ENCODE peak calls at places on chromosomes 6 and 20, in five cellular contexts. N is HepG2, M is WTC11, D is A549, Z is K562. J is an unnamed sample.

GRCh38 chr6:34242252-34243130 is 5.8 kb downstream of the HMGA1 start:
- DNase-seq in N (no peak), M (no peak), D (no peak), Z (peak), J (no peak)

GRCh38 chr20:62799873-62800272 is 3.6 kb downstream of the MRGBP start:
- DNase-seq in N (no peak), M (no peak), D (no peak), Z (no peak), J (no peak)

GRCh38 chr6:27651371-27651732 is 178.4 kb upstream of the ZNF184 start:
- DNase-seq in N (no peak), M (no peak), D (peak), Z (peak), J (no peak)

GRCh38 chr6:154156135-154156948 is 117.3 kb downstream of the OPRM1 start:
- DNase-seq in N (peak), M (peak), D (peak), Z (peak), J (no peak)

GRCh38 chr20:52060794-52061714 is 130.5 kb downstream of the ZFP64 start:
- DNase-seq in N (peak), M (peak), D (peak), Z (no peak), J (no peak)

GRCh38 chr6:3939964-3940363 is 90.8 kb downstream of the FAM50B start:
- DNase-seq in N (no peak), M (no peak), D (no peak), Z (no peak), J (no peak)

GRCh38 chr6:116982401-116982800 is 105.4 kb downstream of the RFX6 start:
- DNase-seq in N (no peak), M (no peak), D (no peak), Z (no peak), J (no peak)

GRCh38 chr6:7075341-7075740 is 32.4 kb upstream of the RREB1 start:
- DNase-seq in N (no peak), M (no peak), D (no peak), Z (no peak), J (no peak)

GRCh38 chr20:35991142-35991771 is 22.9 kb downstream of the CNBD2 start:
- DNase-seq in N (peak), M (peak), D (peak), Z (peak), J (no peak)

GRCh38 chr6:38755207-38755606 is 40.1 kb downstream of the DNAH8 start:
- DNase-seq in N (no peak), M (no peak), D (no peak), Z (no peak), J (no peak)

GRCh38 chr6:130843575-130844320 is 16.5 kb downstream of the SMLR1 start:
- DNase-seq in N (peak), M (no peak), D (peak), Z (no peak), J (peak)

GRCh38 chr6:114690625-114691024 is 347.8 kb upstream of the HS3ST5 start:
- DNase-seq in N (peak), M (peak), D (no peak), Z (no peak), J (no peak)

GRCh38 chr6:134342972-134343371 is 25.1 kb upstream of the SGK1 start:
- DNase-seq in N (no peak), M (no peak), D (no peak), Z (no peak), J (no peak)

GRCh38 chr6:82205793-82206425 is 41.6 kb downstream of the IBTK start:
- DNase-seq in N (peak), M (no peak), D (no peak), Z (peak), J (no peak)

GRCh38 chr6:56911847-56912246 is 43.1 kb upstream of the BEND6 start:
- DNase-seq in N (no peak), M (no peak), D (no peak), Z (no peak), J (no peak)

GRCh38 chr6:117668736-117669135 is 6.5 kb upstream of the NUS1 start:
- DNase-seq in N (no peak), M (no peak), D (no peak), Z (no peak), J (no peak)

GRCh38 chr6:155328539-155329459 is 14.5 kb upstream of the TFB1M start:
- DNase-seq in N (peak), M (no peak), D (no peak), Z (no peak), J (no peak)

GRCh38 chr6:98824163-98824906 is 10.0 kb upstream of the POU3F2 start:
- DNase-seq in N (no peak), M (peak), D (no peak), Z (no peak), J (no peak)

GRCh38 chr20:35001596-35002362 is 46.1 kb downstream of the MYH7B start:
- DNase-seq in N (no peak), M (peak), D (no peak), Z (no peak), J (no peak)

GRCh38 chr6:158584236-158584651 is 24.4 kb downstream of the TMEM181 start:
- DNase-seq in N (no peak), M (no peak), D (no peak), Z (no peak), J (no peak)

GRCh38 chr6:145266432-145267075 is 468.8 kb downstream of the EPM2A start:
- DNase-seq in N (peak), M (no peak), D (no peak), Z (no peak), J (no peak)

GRCh38 chr6:14759976-14760672 is 485.7 kb upstream of the JARID2 start:
- DNase-seq in N (no peak), M (no peak), D (no peak), Z (no peak), J (no peak)

GRCh38 chr6:34027445-34027936 is 118.4 kb downstream of the GRM4 start:
- DNase-seq in N (peak), M (peak), D (peak), Z (peak), J (no peak)

GRCh38 chr20:35146299-35146921 is 726 bp downstream of the EDEM2 start:
- DNase-seq in N (peak), M (peak), D (no peak), Z (peak), J (no peak)

GRCh38 chr6:25835442-25836283 is 3.8 kb upstream of the SLC17A1 start:
- DNase-seq in N (peak), M (no peak), D (no peak), Z (no peak), J (no peak)

GRCh38 chr20:56957737-56958553 is 308.5 kb downstream of the BMP7 start:
- DNase-seq in N (no peak), M (peak), D (no peak), Z (no peak), J (no peak)

GRCh38 chr6:113719056-113719455 is 138.1 kb upstream of the MARCKS start:
- DNase-seq in N (no peak), M (no peak), D (peak), Z (no peak), J (no peak)

GRCh38 chr20:10167025-10167424 is 51.6 kb upstream of the SNAP25 start:
- DNase-seq in N (no peak), M (no peak), D (no peak), Z (no peak), J (no peak)

GRCh38 chr20:46563848-46564197 is 13.4 kb upstream of the OCSTAMP start:
- DNase-seq in N (no peak), M (no peak), D (no peak), Z (no peak), J (no peak)

GRCh38 chr6:156662025-156662445 is 115.1 kb upstream of the ARID1B start:
- DNase-seq in N (peak), M (peak), D (peak), Z (peak), J (no peak)

GRCh38 chr20:39072653-39073052 is 110.5 kb downstream of the DHX35 start:
- DNase-seq in N (no peak), M (no peak), D (no peak), Z (no peak), J (no peak)

GRCh38 chr20:32763202-32763999 is 1.2 kb downstream of the DNMT3B start:
- DNase-seq in N (no peak), M (peak), D (no peak), Z (peak), J (no peak)

GRCh38 chr20:2873747-2874041 is 413 bp downstream of the PTPRA start:
- DNase-seq in N (peak), M (peak), D (no peak), Z (peak), J (no peak)

GRCh38 chr6:108115598-108116058 is 41.1 kb upstream of the OSTM1 start:
- DNase-seq in N (peak), M (peak), D (peak), Z (peak), J (no peak)

GRCh38 chr6:108113557-108114519 is 39.3 kb upstream of the OSTM1 start:
- DNase-seq in N (peak), M (peak), D (peak), Z (peak), J (no peak)

GRCh38 chr6:108116781-108117426 is 42.4 kb upstream of the OSTM1 start:
- DNase-seq in N (no peak), M (no peak), D (no peak), Z (no peak), J (no peak)

GRCh38 chr6:108116424-108116780 is 41.9 kb upstream of the OSTM1 start:
- DNase-seq in N (no peak), M (no peak), D (no peak), Z (no peak), J (no peak)

DNA sequence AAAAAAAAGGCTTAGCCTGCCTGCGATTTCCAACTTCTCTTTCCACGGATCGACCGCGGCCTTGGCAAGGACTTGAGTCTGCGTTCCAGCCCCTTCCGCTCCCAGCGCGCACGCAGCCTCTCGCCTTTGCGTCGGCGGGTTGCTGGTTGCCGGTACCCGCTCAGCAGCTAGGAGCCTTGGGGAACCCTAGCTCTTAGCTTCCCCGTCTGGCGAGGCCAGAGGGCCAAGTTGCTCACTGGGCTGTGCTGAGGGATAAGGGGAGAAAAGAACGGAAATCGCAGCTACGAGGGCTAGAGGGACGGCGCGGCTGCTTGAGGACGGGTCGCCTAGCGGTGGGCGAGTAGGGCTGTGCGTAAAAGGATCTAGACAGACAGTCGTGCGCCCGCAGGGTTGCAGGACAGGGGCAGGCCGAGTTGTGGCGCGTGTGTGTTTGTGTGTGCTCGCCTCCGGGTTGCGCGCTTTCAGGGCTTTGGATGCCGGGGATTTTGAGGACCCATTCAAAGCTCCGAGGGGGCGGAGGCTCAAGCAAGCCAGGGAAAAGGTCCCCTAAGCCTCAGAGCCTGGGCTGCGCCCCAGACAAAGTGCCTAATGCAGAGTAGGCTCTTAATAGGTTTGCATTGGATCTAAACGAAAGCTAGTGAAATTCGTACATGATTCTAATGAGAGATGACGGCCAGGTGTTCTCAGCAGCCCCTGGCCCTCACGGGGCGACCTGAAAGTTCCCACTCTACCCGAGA is 40.5 kb upstream of the OSTM1 start:
- DNase-seq in N (no peak), M (peak), D (peak), Z (no peak), J (no peak)
- TF ChIP-seq ESRRA in N (no peak), M (no peak), D (no peak), Z (no peak), J (no peak)

GRCh38 chr20:43895235-43895634 is 19.4 kb upstream of the TOX2 start:
- DNase-seq in N (no peak), M (no peak), D (no peak), Z (no peak), J (no peak)
- TF ChIP-seq ESRRA in N (no peak), M (no peak), D (no peak), Z (no peak), J (no peak)

DNA sequence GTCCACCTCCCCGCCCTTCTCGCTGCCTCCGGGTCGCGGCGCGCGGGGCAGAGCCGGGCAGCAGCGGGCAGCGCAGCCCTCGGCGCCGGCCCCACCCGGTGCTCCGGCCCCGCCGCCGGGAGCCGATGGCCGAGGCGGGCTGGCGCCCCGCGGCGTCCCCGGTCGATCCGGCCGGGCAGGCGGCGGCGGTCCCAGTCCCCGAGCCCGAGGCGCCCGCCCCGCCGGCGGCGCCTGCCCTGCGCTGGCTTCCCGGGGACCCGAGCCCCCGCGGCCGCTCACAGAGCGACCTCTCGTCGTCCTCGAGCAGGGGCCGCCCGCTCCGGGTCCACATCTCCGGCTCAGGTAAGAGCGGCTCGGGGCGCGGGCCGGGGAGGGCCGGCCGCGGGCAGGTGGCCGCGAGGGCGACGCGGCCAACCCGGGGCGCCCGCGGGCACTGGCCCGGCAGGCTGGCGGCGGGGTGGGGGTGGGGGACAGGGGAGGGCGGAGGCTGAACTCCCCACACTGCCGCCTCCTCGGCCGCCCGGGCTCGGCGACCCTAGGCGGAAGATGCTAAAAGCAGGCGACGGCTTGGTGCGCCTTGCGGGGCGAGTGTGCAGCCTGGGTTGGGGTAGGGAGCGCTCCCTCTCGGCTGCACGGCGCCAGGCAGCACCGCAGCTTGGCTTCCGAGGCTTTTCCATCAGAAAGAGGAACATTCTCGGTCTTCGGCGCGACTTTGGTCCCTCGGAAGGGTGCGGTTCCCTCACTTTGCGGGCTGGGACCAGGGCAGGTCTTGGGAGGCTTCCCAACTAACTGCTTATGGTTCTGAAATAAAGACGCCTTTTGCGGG is 25.6 kb upstream of the FUCA2 start:
- DNase-seq in N (peak), M (peak), D (peak), Z (no peak), J (no peak)
- TF ChIP-seq ESRRA in N (no peak), M (no peak), D (no peak), Z (no peak), J (no peak)

DNA sequence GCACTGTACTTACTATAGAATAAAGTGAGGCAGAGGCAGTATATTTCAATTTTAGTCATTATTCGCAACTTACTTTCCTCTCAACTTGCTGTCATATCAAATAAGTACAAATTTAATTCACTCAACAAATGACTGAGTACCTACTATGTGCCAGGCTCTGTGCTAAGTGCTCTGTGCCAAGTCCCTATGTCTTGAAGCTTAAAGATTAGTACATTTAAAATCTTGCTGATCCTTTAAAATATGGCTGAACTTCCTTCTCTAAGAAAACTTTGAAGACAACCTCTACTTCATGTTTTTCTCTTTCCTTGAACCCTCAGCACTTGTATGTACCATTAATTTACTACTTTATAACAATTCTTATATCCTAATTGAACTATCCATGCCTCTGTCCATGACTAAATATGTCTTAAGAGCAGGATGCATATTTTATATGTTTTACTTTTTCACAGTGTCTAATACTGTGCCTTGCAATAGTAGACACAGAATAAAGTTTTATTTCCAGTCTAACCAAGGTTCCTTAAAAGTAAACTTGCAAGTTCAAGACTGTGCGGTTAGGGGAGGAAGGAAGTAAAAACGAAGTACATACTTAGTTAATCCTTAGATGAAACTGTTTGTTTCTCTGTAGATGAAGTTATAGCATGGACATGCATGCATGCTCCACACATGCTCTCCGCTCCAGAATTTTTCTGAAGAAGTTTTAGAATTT is 10.0 kb upstream of the LATS1 start:
- DNase-seq in N (no peak), M (no peak), D (no peak), Z (no peak), J (no peak)
- TF ChIP-seq ESRRA in N (no peak), M (no peak), D (no peak), Z (no peak), J (no peak)

GRCh38 chr6:47343631-47344421 is 34.1 kb upstream of the TNFRSF21 start:
- DNase-seq in N (no peak), M (no peak), D (no peak), Z (no peak), J (no peak)
- TF ChIP-seq ESRRA in N (no peak), M (no peak), D (no peak), Z (no peak), J (no peak)

GRCh38 chr20:19067986-19068385 is 144.5 kb upstream of the SLC24A3 start:
- DNase-seq in N (no peak), M (no peak), D (no peak), Z (no peak), J (no peak)
- TF ChIP-seq ESRRA in N (no peak), M (no peak), D (no peak), Z (no peak), J (no peak)

DNA sequence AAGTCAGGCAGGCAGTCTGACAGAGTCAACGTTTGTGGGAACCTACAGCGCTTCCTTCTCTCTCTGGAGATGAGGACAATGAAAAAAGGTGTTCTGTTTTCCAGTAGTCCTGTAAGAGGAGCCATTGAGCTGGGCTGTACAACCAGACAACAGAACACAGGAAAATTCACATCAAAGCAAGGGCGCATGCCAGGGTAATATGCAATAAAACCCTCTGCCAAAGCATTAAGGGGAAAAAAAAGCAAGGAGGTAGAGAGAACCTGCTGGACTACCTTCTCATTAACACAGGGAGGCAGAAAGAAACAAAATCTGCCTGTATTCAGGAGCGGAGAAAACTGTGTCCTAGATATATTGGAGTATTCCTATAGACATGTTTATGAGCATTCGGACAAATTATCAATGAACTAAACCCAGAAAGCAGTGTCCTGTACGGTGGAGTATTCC is 1.3 kb downstream of the RNF24 start:
- DNase-seq in N (peak), M (no peak), D (peak), Z (peak), J (no peak)
- TF ChIP-seq ESRRA in N (no peak), M (no peak), D (no peak), Z (no peak), J (no peak)

GRCh38 chr6:47134476-47135189 is 92.5 kb upstream of the ADGRF1 start:
- DNase-seq in N (peak), M (no peak), D (peak), Z (peak), J (no peak)

GRCh38 chr6:47138046-47138445 is 95.9 kb upstream of the ADGRF1 start:
- DNase-seq in N (no peak), M (no peak), D (no peak), Z (no peak), J (no peak)

GRCh38 chr6:47133230-47134000 is 91.3 kb upstream of the ADGRF1 start:
- DNase-seq in N (no peak), M (no peak), D (no peak), Z (no peak), J (no peak)

GRCh38 chr6:47137073-47137472 is 94.9 kb upstream of the ADGRF1 start:
- DNase-seq in N (peak), M (no peak), D (no peak), Z (no peak), J (no peak)

GRCh38 chr6:47135772-47136171 is 93.6 kb upstream of the ADGRF1 start:
- DNase-seq in N (peak), M (no peak), D (peak), Z (peak), J (no peak)
- TF ChIP-seq ESRRA in N (no peak), M (no peak), D (no peak), Z (no peak), J (no peak)